ENCODE peak calls at places on chromosomes 3 and 15, in ten cellular contexts. U is CD4-positive, alpha-beta memory T cell; H is esophagus squamous epithelium; V is adrenal gland; Y is PC-9; R is aorta; A is keratinocyte; N is endodermal cell; F is upper lobe of right lung; B is stomach. Q is an unnamed sample. For H3K36me3, the result is how much of the 10 kb centered on the place peaks cover.

GRCh38 chr3:44175070-44175469 is 66.6 kb upstream of the TOPAZ1 start:
- DNase-seq in U (no peak), H (no peak), V (no peak), Y (no peak), R (no peak), A (no peak), N (no peak), F (no peak), B (no peak), Q (no peak)

GRCh38 chr3:78519281-78519680 is 1248.5 kb downstream of the ROBO1 start:
- DNase-seq in U (no peak), H (no peak), V (peak), Y (no peak), R (no peak), A (no peak), N (no peak), F (no peak), B (no peak), Q (no peak)

GRCh38 chr3:60080648-60081047 is 1030.8 kb upstream of the CFAP20DC start:
- DNase-seq in U (peak), H (no peak), V (no peak), Y (no peak), R (no peak), A (no peak), N (no peak), F (no peak), B (no peak), Q (no peak)

GRCh38 chr3:23830869-23831484 is 25.2 kb downstream of the UBE2E1 start:
- DNase-seq in U (no peak), H (no peak), V (peak), Y (no peak), R (no peak), A (no peak), N (no peak), F (no peak), B (no peak), Q (no peak)

GRCh38 chr3:60149501-60149900 is 1099.7 kb upstream of the CFAP20DC start:
- DNase-seq in U (no peak), H (no peak), V (no peak), Y (no peak), R (no peak), A (no peak), N (no peak), F (no peak), B (no peak), Q (no peak)

GRCh38 chr3:58625196-58625595 is 41.4 kb downstream of the FAM3D start:
- DNase-seq in U (no peak), H (no peak), V (no peak), Y (no peak), R (no peak), A (no peak), N (no peak), F (no peak), B (no peak), Q (no peak)

GRCh38 chr3:29525254-29525881 is 244.5 kb downstream of the RBMS3 start:
- DNase-seq in U (no peak), H (no peak), V (peak), Y (no peak), R (no peak), A (no peak), N (no peak), F (no peak), B (peak), Q (peak)

GRCh38 chr15:100987143-100987542 is 68.0 kb downstream of the LRRK1 start:
- DNase-seq in U (no peak), H (no peak), V (no peak), Y (no peak), R (no peak), A (no peak), N (no peak), F (no peak), B (no peak), Q (no peak)

GRCh38 chr3:130377960-130378676 is 32.6 kb downstream of the COL6A5 start:
- DNase-seq in U (no peak), H (no peak), V (no peak), Y (no peak), R (no peak), A (no peak), N (no peak), F (no peak), B (no peak), Q (no peak)

GRCh38 chr3:134445631-134446030 is 40.2 kb downstream of the ANAPC13 start:
- DNase-seq in U (no peak), H (no peak), V (peak), Y (peak), R (no peak), A (no peak), N (no peak), F (no peak), B (no peak), Q (no peak)

GRCh38 chr15:101803676-101804075 is 367 bp downstream of the OR4F6 start:
- DNase-seq in U (no peak), H (no peak), V (no peak), Y (no peak), R (no peak), A (no peak), N (no peak), F (no peak), B (no peak), Q (no peak)

GRCh38 chr3:152438181-152438580 is 169.5 kb downstream of the MBNL1 start:
- DNase-seq in U (no peak), H (no peak), V (no peak), Y (no peak), R (no peak), A (no peak), N (no peak), F (no peak), B (no peak), Q (no peak)

GRCh38 chr3:38131621-38132369 is 5.1 kb downstream of the ACAA1 start:
- DNase-seq in U (no peak), H (no peak), V (no peak), Y (no peak), R (no peak), A (no peak), N (peak), F (peak), B (peak), Q (peak)

GRCh38 chr15:43249699-43250203 is 17.0 kb downstream of the TGM5 start:
- DNase-seq in U (no peak), H (no peak), V (no peak), Y (peak), R (no peak), A (no peak), N (no peak), F (no peak), B (no peak), Q (no peak)

GRCh38 chr3:21484323-21485154 is 266.5 kb downstream of the ZNF385D start:
- DNase-seq in U (no peak), H (no peak), V (peak), Y (peak), R (no peak), A (no peak), N (peak), F (no peak), B (peak), Q (peak)

GRCh38 chr15:38853608-38854007 is 289.0 kb upstream of the RASGRP1 start:
- DNase-seq in U (peak), H (no peak), V (no peak), Y (no peak), R (no peak), A (no peak), N (peak), F (no peak), B (no peak), Q (no peak)

GRCh38 chr3:159840900-159841299 is 147.7 kb upstream of the IL12A start:
- DNase-seq in U (no peak), H (no peak), V (no peak), Y (peak), R (no peak), A (no peak), N (no peak), F (no peak), B (no peak), Q (no peak)

GRCh38 chr15:89760303-89761008 is 9.4 kb upstream of the MESP1 start:
- DNase-seq in U (peak), H (peak), V (peak), Y (no peak), R (peak), A (no peak), N (peak), F (peak), B (peak), Q (peak)

GRCh38 chr3:29152379-29152778 is 128.5 kb upstream of the RBMS3 start:
- DNase-seq in U (no peak), H (no peak), V (no peak), Y (no peak), R (no peak), A (no peak), N (peak), F (no peak), B (no peak), Q (no peak)

GRCh38 chr3:89380006-89380405 is 272.6 kb downstream of the EPHA3 start:
- DNase-seq in U (no peak), H (no peak), V (no peak), Y (peak), R (no peak), A (no peak), N (no peak), F (no peak), B (no peak), Q (no peak)

GRCh38 chr3:173395073-173395411 is 2.5 kb upstream of the NLGN1 start:
- DNase-seq in U (no peak), H (no peak), V (no peak), Y (peak), R (no peak), A (no peak), N (peak), F (no peak), B (peak), Q (no peak)

GRCh38 chr3:43215138-43215537 is 71.2 kb upstream of the SNRK start:
- DNase-seq in U (no peak), H (no peak), V (no peak), Y (no peak), R (no peak), A (no peak), N (no peak), F (no peak), B (no peak), Q (no peak)

GRCh38 chr15:98421419-98422085 is 226.8 kb upstream of the IGF1R start:
- DNase-seq in U (peak), H (no peak), V (peak), Y (no peak), R (peak), A (no peak), N (peak), F (peak), B (peak), Q (peak)

GRCh38 chr15:40939909-40940801 is 11.0 kb downstream of the DLL4 start:
- DNase-seq in U (no peak), H (no peak), V (no peak), Y (no peak), R (no peak), A (no peak), N (no peak), F (no peak), B (no peak), Q (no peak)

GRCh38 chr3:46674031-46674592 is 19.4 kb downstream of the ALS2CL start:
- DNase-seq in U (no peak), H (no peak), V (no peak), Y (no peak), R (peak), A (no peak), N (peak), F (peak), B (no peak), Q (peak)

GRCh38 chr3:168545591-168545990 is 449.9 kb upstream of the GOLIM4 start:
- DNase-seq in U (no peak), H (no peak), V (no peak), Y (no peak), R (no peak), A (no peak), N (peak), F (no peak), B (no peak), Q (no peak)

GRCh38 chr3:27561591-27561990 is 77.4 kb upstream of the SLC4A7 start:
- DNase-seq in U (no peak), H (no peak), V (no peak), Y (no peak), R (no peak), A (no peak), N (no peak), F (no peak), B (no peak), Q (no peak)

GRCh38 chr3:27559835-27560234 is 75.7 kb upstream of the SLC4A7 start:
- DNase-seq in U (no peak), H (no peak), V (peak), Y (no peak), R (peak), A (peak), N (no peak), F (no peak), B (no peak), Q (no peak)

GRCh38 chr3:27559381-27559780 is 75.2 kb upstream of the SLC4A7 start:
- DNase-seq in U (no peak), H (no peak), V (no peak), Y (no peak), R (no peak), A (no peak), N (no peak), F (no peak), B (no peak), Q (no peak)

GRCh38 chr3:27557411-27557810 is 73.2 kb upstream of the SLC4A7 start:
- DNase-seq in U (no peak), H (no peak), V (no peak), Y (no peak), R (no peak), A (no peak), N (no peak), F (no peak), B (no peak), Q (no peak)

DNA sequence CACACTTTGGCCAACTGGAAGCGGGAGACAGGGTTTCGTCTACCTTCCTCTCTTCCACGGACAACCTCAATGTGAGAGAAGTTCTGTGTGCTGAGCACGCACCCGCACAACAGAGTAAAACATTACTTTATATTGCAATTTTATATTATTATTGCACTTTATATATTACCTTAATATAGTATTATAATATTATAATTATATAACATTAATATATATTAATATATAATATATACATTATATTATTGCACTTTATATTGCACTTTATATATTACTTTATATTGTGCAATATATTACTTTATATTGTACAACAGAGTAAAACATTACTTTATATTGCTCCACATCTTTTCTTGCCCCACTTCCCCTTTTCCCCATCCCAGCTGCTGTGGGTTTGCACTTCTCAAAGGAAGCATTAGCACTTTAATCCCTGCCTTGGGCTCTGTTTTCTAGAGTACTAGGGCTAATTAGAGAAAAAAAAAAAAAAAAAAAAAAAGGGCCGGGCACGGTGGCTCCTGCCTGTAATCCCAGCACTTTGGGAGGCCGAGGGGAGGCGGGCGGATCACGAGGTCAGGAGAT is 76.4 kb upstream of the SLC4A7 start:
- DNase-seq in U (no peak), H (no peak), V (no peak), Y (no peak), R (no peak), A (no peak), N (no peak), F (no peak), B (no peak), Q (no peak)
- H3K4me3 ChIP-seq in U (no peak), H (no peak), V (no peak), Y (no peak), R (no peak), A (no peak), N (no peak), F (no peak), B (no peak), Q (no peak)

DNA sequence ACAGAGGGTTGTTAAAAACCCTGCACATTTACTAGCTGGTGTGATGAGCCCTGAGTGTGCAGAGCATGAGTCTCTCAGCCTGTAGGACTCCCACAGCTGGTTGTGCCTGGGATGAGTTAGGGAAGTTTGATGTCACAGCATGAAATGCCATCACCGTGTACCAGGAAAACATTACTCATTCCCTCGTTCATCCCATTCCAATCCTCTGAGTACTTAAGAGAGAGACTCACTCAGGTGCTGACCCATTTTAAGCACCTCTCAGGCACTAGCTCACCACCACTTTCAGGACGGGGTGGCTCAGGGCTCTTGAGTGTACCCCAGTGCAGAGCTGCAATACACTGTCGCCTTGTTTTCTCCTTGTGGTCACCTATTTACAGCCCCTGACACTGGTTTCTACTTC is 18.7 kb downstream of the MGLL start:
- DNase-seq in U (no peak), H (no peak), V (peak), Y (peak), R (no peak), A (peak), N (no peak), F (no peak), B (no peak), Q (no peak)
- H3K27ac ChIP-seq in U (no peak), H (no peak), V (no peak), Y (peak), R (no peak), A (peak), N (no peak), F (no peak), B (no peak), Q (no peak)

DNA sequence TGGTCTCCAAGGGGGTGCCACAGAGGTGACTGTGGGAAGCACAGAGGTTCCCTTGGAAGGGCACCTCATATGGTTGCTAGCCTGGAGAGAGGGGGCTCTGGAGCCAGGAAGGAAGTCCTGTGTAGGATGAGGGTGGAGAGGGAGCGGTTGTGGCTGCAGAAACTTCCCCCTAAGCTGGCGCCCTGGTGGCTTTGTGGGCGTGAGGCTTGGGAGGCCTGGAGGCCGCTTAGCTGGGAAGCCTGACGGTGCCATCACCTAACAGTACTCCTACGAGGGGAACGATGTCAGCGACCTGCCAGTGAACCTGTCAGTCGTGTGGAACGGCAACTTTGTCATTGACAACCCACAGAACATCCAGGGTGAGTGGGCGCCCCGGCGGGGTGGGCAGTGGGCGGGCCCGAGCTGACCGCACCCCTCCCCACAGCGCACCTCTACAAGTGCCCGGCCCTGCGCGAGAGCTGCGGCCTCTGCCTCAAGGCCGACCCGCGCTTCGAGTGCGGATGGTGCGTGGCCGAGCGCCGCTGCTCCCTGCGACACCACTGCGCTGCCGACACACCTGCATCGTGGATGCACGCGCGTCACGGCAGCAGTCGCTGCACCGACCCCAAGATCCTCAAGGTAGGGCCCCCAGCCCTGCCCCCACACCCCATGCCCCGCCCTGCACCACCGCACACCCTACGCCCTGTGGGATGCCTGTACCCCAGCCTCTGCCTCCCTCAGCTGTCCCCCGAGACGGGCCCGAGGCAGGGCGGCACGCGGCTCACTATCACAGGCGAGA is 31.0 kb downstream of the PLXNA1 start:
- DNase-seq in U (no peak), H (no peak), V (no peak), Y (no peak), R (no peak), A (no peak), N (no peak), F (no peak), B (no peak), Q (no peak)
- H3K36me3 ChIP-seq in U (under half), H (half or more), V (under half), Y (under half), R (under half), A (under half), N (under half), F (under half), B (half or more), Q (under half)

GRCh38 chr3:14431556-14431927 is 29.1 kb downstream of the SLC6A6 start:
- DNase-seq in U (no peak), H (no peak), V (no peak), Y (no peak), R (no peak), A (no peak), N (peak), F (no peak), B (no peak), Q (no peak)

GRCh38 chr3:14432996-14433572 is 30.7 kb downstream of the SLC6A6 start:
- DNase-seq in U (no peak), H (no peak), V (no peak), Y (no peak), R (no peak), A (no peak), N (no peak), F (peak), B (peak), Q (no peak)

GRCh38 chr3:14434105-14434504 is 31.7 kb downstream of the SLC6A6 start:
- DNase-seq in U (no peak), H (no peak), V (peak), Y (peak), R (no peak), A (no peak), N (no peak), F (peak), B (peak), Q (no peak)

GRCh38 chr3:14430706-14431470 is 28.5 kb downstream of the SLC6A6 start:
- DNase-seq in U (no peak), H (no peak), V (no peak), Y (peak), R (no peak), A (no peak), N (no peak), F (no peak), B (no peak), Q (no peak)

DNA sequence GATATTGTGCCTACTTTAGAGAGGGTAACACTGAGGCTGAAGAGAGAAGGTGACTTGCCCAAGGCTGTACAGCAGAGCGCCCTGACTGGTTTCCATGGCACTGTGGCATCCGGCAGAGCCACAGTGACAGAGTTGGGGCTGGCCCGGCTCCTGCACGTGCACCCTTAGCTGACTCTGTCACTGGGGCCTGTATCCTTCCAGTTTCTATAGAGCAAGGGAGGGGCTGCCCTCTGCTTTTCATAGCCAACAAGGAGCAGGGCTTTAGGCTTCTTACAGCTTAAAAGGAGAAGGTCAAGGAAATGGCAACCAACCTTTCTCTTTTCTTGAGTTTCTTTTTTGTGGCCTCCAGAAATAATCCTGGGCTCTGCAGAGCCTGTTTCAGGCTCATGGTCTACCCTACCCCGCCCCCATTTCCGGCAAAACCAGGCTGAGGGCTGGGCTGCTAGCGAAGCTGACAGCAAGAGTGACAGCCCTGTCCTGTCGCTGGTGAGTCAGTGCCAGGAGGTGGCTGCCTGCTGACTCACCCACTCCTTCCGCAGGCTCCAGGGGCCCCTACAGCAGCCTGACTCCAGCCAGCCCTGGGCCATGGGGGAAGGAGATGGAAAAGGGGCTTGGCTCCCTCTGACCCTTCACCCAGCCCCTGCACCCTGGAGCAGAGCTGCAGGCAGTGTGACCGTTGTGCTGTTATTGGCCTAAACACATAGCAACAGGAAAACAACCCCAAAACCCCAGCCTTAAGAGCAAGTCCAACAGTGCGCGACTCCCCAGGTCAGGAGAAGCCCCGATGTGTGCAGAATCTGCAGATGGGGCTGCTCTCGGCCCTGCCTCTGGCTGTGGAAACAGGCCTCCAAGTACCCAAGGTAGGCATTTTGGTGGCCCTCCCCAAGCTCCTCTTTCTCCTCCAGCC is 29.8 kb downstream of the SLC6A6 start:
- DNase-seq in U (peak), H (peak), V (peak), Y (peak), R (peak), A (no peak), N (peak), F (peak), B (peak), Q (peak)
- H3K4me3 ChIP-seq in U (peak), H (no peak), V (no peak), Y (no peak), R (no peak), A (no peak), N (no peak), F (peak), B (no peak), Q (no peak)